ENCODE peak calls at places on chromosomes 7 and 10, in six cellular contexts. K is transverse colon, H is HCT116, Z is K562, J is stomach, B is spleen. R is an unnamed sample.

GRCh38 chr7:80039255-80039884 is 95.3 kb upstream of the GNAI1 start:
- DNase-seq in J (no peak), H (no peak), B (no peak), K (no peak), Z (no peak), R (no peak)

GRCh38 chr10:44966129-44966815 is 6.7 kb downstream of the RASSF4 start:
- DNase-seq in B (peak; percentile 49), Z (no peak), J (no peak), H (no peak), K (no peak), R (no peak)

GRCh38 chr10:48299066-48299465 is 7.4 kb upstream of the MAPK8 start:
- DNase-seq in K (no peak), H (no peak), B (no peak), Z (no peak), J (no peak), R (no peak)

GRCh38 chr10:127872011-127872741 is 20.6 kb downstream of the CLRN3 start:
- DNase-seq in Z (no peak), J (no peak), B (no peak), K (no peak), H (no peak), R (no peak)

GRCh38 chr10:4310153-4310552 is 515.9 kb upstream of the AKR1E2 start:
- DNase-seq in J (no peak), H (no peak), B (no peak), K (no peak), Z (no peak), R (no peak)

GRCh38 chr7:43220250-43220649 is 107.8 kb downstream of the HECW1 start:
- DNase-seq in J (no peak), K (no peak), H (no peak), B (no peak), Z (no peak), R (no peak)

GRCh38 chr7:36115448-36116321 is 37.4 kb upstream of the EEPD1 start:
- DNase-seq in K (peak; percentile 78), H (peak; percentile 90), J (peak; percentile 75), B (no peak), Z (no peak), R (peak; percentile 80)

GRCh38 chr10:48651293-48651692 is 33.4 kb upstream of the WDFY4 start:
- DNase-seq in Z (no peak), B (no peak), J (no peak), H (no peak), K (no peak), R (no peak)

GRCh38 chr7:128178611-128179010 is 62.5 kb upstream of the LEP start:
- DNase-seq in B (no peak), J (no peak), K (no peak), H (no peak), Z (no peak), R (no peak)

GRCh38 chr10:29618341-29619171 is 16.2 kb downstream of the SVIL start:
- DNase-seq in Z (no peak), B (no peak), K (peak; percentile 71), J (no peak), H (no peak), R (peak; percentile 83)

GRCh38 chr10:6173203-6173602 is 29.5 kb upstream of the PFKFB3 start:
- DNase-seq in B (no peak), J (no peak), Z (no peak), H (no peak), K (peak; percentile 45), R (no peak)

GRCh38 chr10:84415539-84416244 is 87.3 kb downstream of the CCSER2 start:
- DNase-seq in J (peak; percentile 45), Z (no peak), B (no peak), H (no peak), K (peak; percentile 33), R (no peak)

GRCh38 chr7:91692800-91693199 is 187.7 kb downstream of the MTERF1 start:
- DNase-seq in B (no peak), K (no peak), J (no peak), H (no peak), Z (no peak), R (no peak)

GRCh38 chr10:125001313-125002043 is 59.6 kb downstream of the ZRANB1 start:
- DNase-seq in B (peak; percentile 54), K (peak; percentile 5), H (no peak), J (peak; percentile 31), Z (no peak), R (peak; percentile 66)

GRCh38 chr10:71941318-71941717 is 22.9 kb upstream of the CHST3 start:
- DNase-seq in Z (no peak), K (no peak), B (no peak), J (no peak), H (no peak), R (no peak)

GRCh38 chr10:58567652-58568051 is 55.0 kb downstream of the BICC1 start:
- DNase-seq in J (no peak), K (no peak), H (no peak), Z (no peak), B (no peak), R (no peak)

GRCh38 chr7:88254721-88255120 is 34.9 kb upstream of the SRI start:
- DNase-seq in Z (no peak), H (peak; percentile 36), K (no peak), B (no peak), J (no peak), R (no peak)

GRCh38 chr7:135152447-135152846 is 4.6 kb downstream of the TMEM140 start:
- DNase-seq in Z (no peak), B (no peak), J (no peak), H (no peak), K (no peak), R (no peak)

GRCh38 chr10:124912052-124912435 is 29.9 kb upstream of the ZRANB1 start:
- DNase-seq in B (no peak), K (no peak), H (no peak), J (no peak), Z (no peak), R (no peak)

GRCh38 chr10:129744134-129744895 is 219.8 kb downstream of the EBF3 start:
- DNase-seq in J (peak; percentile 16), Z (no peak), K (no peak), B (peak; percentile 68), H (no peak), R (peak; percentile 54)

GRCh38 chr7:55464422-55464821 is 99.3 kb downstream of the LANCL2 start:
- DNase-seq in Z (no peak), J (no peak), K (no peak), H (no peak), B (no peak), R (no peak)

GRCh38 chr10:91908358-91909177 is 718 bp downstream of the FGFBP3 start:
- DNase-seq in K (peak; percentile 77), J (peak; percentile 77), B (peak; percentile 94), Z (peak; percentile 77), H (peak; percentile 84), R (peak; percentile 82)

GRCh38 chr10:110273474-110273873 is 31.2 kb downstream of the SMNDC1 start:
- DNase-seq in K (peak; percentile 56), Z (no peak), B (no peak), H (no peak), J (peak; percentile 74), R (peak; percentile 95)

GRCh38 chr10:104049497-104050250 is 36.0 kb downstream of the COL17A1 start:
- DNase-seq in J (no peak), H (peak; percentile 37), Z (no peak), K (peak; percentile 22), B (no peak), R (no peak)

GRCh38 chr10:129962092-129962494 is 2.0 kb downstream of the EBF3 start:
- DNase-seq in H (no peak), J (no peak), K (no peak), B (peak; percentile 19), Z (no peak), R (peak; percentile 58)

GRCh38 chr10:77633376-77633775 is 4.2 kb downstream of the KCNMA1 start:
- DNase-seq in Z (no peak), H (no peak), K (no peak), B (no peak), J (no peak), R (no peak)

GRCh38 chr10:77636286-77636966 is 1.2 kb downstream of the KCNMA1 start:
- DNase-seq in B (no peak), Z (no peak), J (no peak), K (no peak), H (no peak), R (no peak)

GRCh38 chr10:77636967-77637473 is 588 bp downstream of the KCNMA1 start:
- DNase-seq in H (no peak), J (no peak), B (peak; percentile 80), Z (no peak), K (no peak), R (peak; percentile 68)

GRCh38 chr10:77635402-77636227 is 2.0 kb downstream of the KCNMA1 start:
- DNase-seq in H (no peak), K (no peak), J (no peak), B (no peak), Z (no peak), R (no peak)

DNA sequence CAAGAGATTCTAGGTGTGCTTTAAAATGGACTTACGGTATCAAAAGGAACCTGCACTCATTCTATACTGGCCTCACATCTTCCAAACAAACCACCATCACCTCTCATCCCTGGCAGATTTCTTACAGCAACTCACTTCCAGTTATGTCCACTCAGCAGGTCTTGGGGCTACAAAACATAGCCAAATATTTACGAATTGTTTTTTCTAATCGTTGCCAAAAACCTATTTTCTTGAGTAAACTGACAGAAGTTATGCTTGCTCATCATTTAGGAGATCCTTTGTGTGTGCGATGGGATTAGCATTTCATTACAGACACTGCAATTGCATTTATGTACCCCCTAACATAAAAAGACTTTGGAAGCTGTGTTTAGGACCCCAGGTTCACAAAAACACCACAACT is 2.7 kb downstream of the KCNMA1 start:
- DNase-seq in J (no peak), Z (no peak), H (no peak), K (no peak), B (no peak), R (no peak)
- H3K4me3 ChIP-seq in J (peak overlapping the region; percentile 60), Z (no peak overlapping the region), H (no peak overlapping the region), K (peak overlapping the region; percentile 49), B (no peak overlapping the region), R (peak overlapping the region; percentile 72)

GRCh38 chr10:22693860-22694259 is 20.5 kb downstream of the PIP4K2A start:
- DNase-seq in J (no peak), H (no peak), B (no peak), K (no peak), Z (no peak), R (no peak)
- TF ChIP-seq POLR2AphosphoS5 in J (no peak), H (no peak), B (no peak), K (no peak), Z (no peak), R (no peak)

DNA sequence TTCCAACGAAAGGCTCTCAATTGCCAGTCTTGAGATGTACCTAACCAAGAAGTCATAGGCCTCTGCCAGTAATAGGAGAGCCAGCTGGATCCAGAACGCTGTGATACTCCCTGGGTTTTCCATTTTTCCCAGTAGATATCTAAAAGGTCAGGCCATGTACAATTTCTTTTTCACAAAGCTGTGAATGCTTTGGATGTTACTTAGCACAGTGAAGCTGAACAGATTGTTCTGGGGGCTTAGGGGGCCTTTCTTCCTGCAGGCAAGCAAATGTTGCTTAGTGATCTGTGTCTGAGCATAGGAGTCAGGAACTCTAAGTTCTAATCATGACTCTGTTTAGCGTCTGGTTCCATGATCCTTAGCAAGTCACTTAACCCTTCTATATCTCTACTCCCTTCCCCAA is 86.5 kb downstream of the ARMH3 start:
- DNase-seq in J (no peak), K (no peak), Z (no peak), H (no peak), B (no peak), R (no peak)
- TF ChIP-seq POLR2A in J (no peak), K (no peak), Z (no peak), H (no peak), B (no peak), R (no peak)

DNA sequence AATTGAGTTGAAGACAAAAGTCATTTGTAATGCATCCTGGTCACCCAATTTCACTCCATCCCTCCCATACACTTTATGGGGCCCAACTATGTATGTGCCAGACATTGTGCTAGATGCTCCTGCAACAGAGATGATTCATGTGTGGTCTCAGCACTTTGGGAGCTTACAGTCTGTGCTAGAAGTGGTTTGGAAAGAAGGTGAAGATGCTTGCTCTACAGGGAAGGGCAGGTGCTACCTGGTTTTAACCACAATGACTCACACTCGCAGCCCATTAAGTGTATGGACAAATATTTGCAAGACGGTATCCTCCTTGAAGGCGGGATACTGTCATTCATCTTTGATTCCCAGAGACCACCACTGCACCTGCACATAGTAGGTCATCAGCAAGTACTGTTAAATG is 257.6 kb downstream of the OTUD1 start:
- DNase-seq in B (no peak), H (no peak), Z (no peak), K (no peak), J (no peak), R (no peak)
- H3K4me3 ChIP-seq in B (peak overlapping the region; percentile 57), H (no peak overlapping the region), Z (no peak overlapping the region), K (no peak overlapping the region), J (no peak overlapping the region), R (no peak overlapping the region)